ENCODE peak calls at places on chromosome 6, in eight cellular contexts. T, W, V, G, E, J, O and U are unnamed samples.

GRCh38 chr6:169371344-169372144 is 117.9 kb upstream of the THBS2 start:
- DNase-seq in G (peak), O (peak), W (no peak), E (no peak), J (no peak), T (no peak), V (no peak), U (no peak)

GRCh38 chr6:11632795-11633511 is 95.4 kb downstream of the TMEM170B start:
- DNase-seq in V (no peak), T (peak), O (no peak), J (no peak), G (no peak), W (no peak), E (no peak), U (no peak)

GRCh38 chr6:9583946-9584345 is 830.9 kb downstream of the TFAP2A start:
- DNase-seq in E (no peak), T (no peak), O (no peak), V (no peak), J (no peak), G (no peak), W (no peak), U (no peak)

GRCh38 chr6:8627085-8627861 is 191.9 kb upstream of the SLC35B3 start:
- DNase-seq in V (no peak), E (no peak), O (no peak), W (no peak), J (no peak), G (peak), T (no peak), U (no peak)

GRCh38 chr6:54248994-54249393 is 59.2 kb upstream of the TINAG start:
- DNase-seq in E (no peak), V (no peak), W (no peak), G (no peak), J (no peak), T (no peak), O (no peak), U (no peak)

GRCh38 chr6:144657691-144658090 is 372.6 kb downstream of the UTRN start:
- DNase-seq in G (peak), W (no peak), O (no peak), J (no peak), V (no peak), E (no peak), T (no peak), U (no peak)

GRCh38 chr6:43014434-43014909 is 423 bp downstream of the KLHDC3 start:
- DNase-seq in V (no peak), E (no peak), W (no peak), G (peak), T (no peak), O (no peak), J (no peak), U (no peak)

GRCh38 chr6:90993771-90994170 is 406.9 kb upstream of the MAP3K7 start:
- DNase-seq in G (no peak), J (no peak), W (no peak), V (no peak), T (no peak), E (no peak), O (no peak), U (no peak)

GRCh38 chr6:75204222-75204958 is 1.5 kb downstream of the COL12A1 start:
- DNase-seq in T (peak), E (peak), O (peak), J (peak), G (peak), W (peak), V (peak), U (no peak)

GRCh38 chr6:142945446-142946180 is 637 bp upstream of the HIVEP2 start:
- DNase-seq in O (no peak), T (peak), V (peak), W (peak), G (peak), J (peak), E (no peak), U (no peak)

GRCh38 chr6:132730560-132730959 is 16.7 kb upstream of the VNN1 start:
- DNase-seq in T (no peak), W (no peak), E (no peak), G (no peak), V (no peak), O (no peak), J (no peak), U (no peak)

GRCh38 chr6:126919947-126920346 is 198.5 kb upstream of the RSPO3 start:
- DNase-seq in J (no peak), T (peak), V (no peak), E (no peak), G (peak), W (no peak), O (no peak), U (peak)

GRCh38 chr6:90537027-90537426 is 49.8 kb downstream of the MAP3K7 start:
- DNase-seq in O (no peak), E (no peak), T (peak), G (no peak), J (no peak), W (no peak), V (no peak), U (no peak)

GRCh38 chr6:167034056-167034455 is 34.9 kb downstream of the CEP43 start:
- DNase-seq in O (no peak), E (no peak), W (no peak), J (no peak), G (no peak), T (no peak), V (no peak), U (no peak)

GRCh38 chr6:101117397-101118185 is 236.5 kb upstream of the ASCC3 start:
- DNase-seq in T (no peak), J (no peak), G (no peak), V (no peak), E (no peak), W (no peak), O (no peak), U (no peak)

GRCh38 chr6:44304282-44305199 is 8.6 kb downstream of the AARS2 start:
- DNase-seq in G (peak), E (no peak), W (peak), T (no peak), O (peak), V (peak), J (peak), U (no peak)

GRCh38 chr6:114376611-114377206 is 33.9 kb upstream of the HS3ST5 start:
- DNase-seq in T (no peak), J (no peak), W (no peak), V (no peak), O (no peak), E (no peak), G (no peak), U (no peak)

GRCh38 chr6:113879186-113880096 is 22.3 kb downstream of the MARCKS start:
- DNase-seq in G (peak), J (peak), T (no peak), W (peak), E (peak), O (no peak), V (no peak), U (no peak)

GRCh38 chr6:74091133-74091793 is 395.3 kb downstream of the CD109 start:
- DNase-seq in O (no peak), G (peak), W (peak), E (no peak), V (no peak), J (no peak), T (no peak), U (no peak)

GRCh38 chr6:125986956-125987617 is 747 bp downstream of the TRMT11 start:
- DNase-seq in J (peak), E (no peak), G (no peak), T (no peak), W (no peak), O (no peak), V (no peak), U (no peak)

GRCh38 chr6:156511051-156511450 is 266.1 kb upstream of the ARID1B start:
- DNase-seq in J (no peak), T (no peak), E (no peak), W (no peak), O (no peak), G (no peak), V (no peak), U (no peak)

GRCh38 chr6:42449917-42450313 is 1.8 kb downstream of the TRERF1 start:
- DNase-seq in T (no peak), J (peak), G (no peak), W (peak), O (no peak), V (no peak), E (no peak), U (no peak)

GRCh38 chr6:105692630-105693212 is 289.8 kb upstream of the PREP start:
- DNase-seq in V (no peak), W (no peak), G (no peak), E (no peak), J (no peak), T (no peak), O (no peak), U (no peak)

GRCh38 chr6:161748535-161749386 is 474.9 kb upstream of the AGPAT4 start:
- DNase-seq in T (no peak), W (no peak), O (peak), J (peak), V (peak), G (peak), E (no peak), U (no peak)

GRCh38 chr6:138099832-138100231 is 7.4 kb downstream of the PERP start:
- DNase-seq in E (no peak), T (peak), J (no peak), O (no peak), W (no peak), V (no peak), G (peak), U (no peak)

GRCh38 chr6:147869223-147869600 is 360.7 kb downstream of the SAMD5 start:
- DNase-seq in V (no peak), J (no peak), T (no peak), E (no peak), O (no peak), G (no peak), W (no peak), U (no peak)